ENCODE peak calls at places on chromosome 3, in seven cellular contexts. N is T-helper 1 cell, O is pancreas, Q is aorta, L is GM10248, Y is AG08395, K is GM13977. Z is an unnamed sample.

GRCh38 chr3:51501833-51502561 is 2.2 kb upstream of the DCAF1 start:
- DNase-seq in N (peak), O (peak), Q (peak), L (peak), Y (peak), K (peak), Z (peak)

GRCh38 chr3:125433091-125433534 is 58.0 kb upstream of the ZNF148 start:
- DNase-seq in N (no peak), O (no peak), Q (no peak), L (no peak), Y (no peak), K (no peak), Z (no peak)

GRCh38 chr3:138461246-138461645 is 26.8 kb downstream of the ESYT3 start:
- DNase-seq in N (no peak), O (no peak), Q (peak), L (no peak), Y (peak), K (no peak), Z (peak)

GRCh38 chr3:48408823-48409281 is 21.0 kb downstream of the PLXNB1 start:
- DNase-seq in N (no peak), O (peak), Q (peak), L (no peak), Y (no peak), K (no peak), Z (peak)

GRCh38 chr3:49018707-49019006 is 277 bp upstream of the DALRD3 start:
- DNase-seq in N (no peak), O (no peak), Q (no peak), L (no peak), Y (no peak), K (no peak), Z (no peak)

GRCh38 chr3:11562277-11562881 is 81.3 kb downstream of the VGLL4 start:
- DNase-seq in N (no peak), O (peak), Q (no peak), L (no peak), Y (no peak), K (no peak), Z (peak)

GRCh38 chr3:25664066-25664809 is 469 bp downstream of the TOP2B start:
- DNase-seq in N (peak), O (peak), Q (peak), L (peak), Y (peak), K (peak), Z (peak)

GRCh38 chr3:71066849-71067261 is 516.7 kb downstream of the FOXP1 start:
- DNase-seq in N (peak), O (no peak), Q (no peak), L (no peak), Y (peak), K (no peak), Z (no peak)

GRCh38 chr3:184168363-184169120 is 6.1 kb upstream of the AP2M1 start:
- DNase-seq in N (no peak), O (no peak), Q (no peak), L (no peak), Y (peak), K (no peak), Z (no peak)

GRCh38 chr3:85476891-85477495 is 518.2 kb downstream of the CADM2 start:
- DNase-seq in N (no peak), O (no peak), Q (no peak), L (no peak), Y (no peak), K (no peak), Z (no peak)

GRCh38 chr3:186109897-186110803 is 1.3 kb upstream of the ETV5 start:
- DNase-seq in N (no peak), O (no peak), Q (no peak), L (no peak), Y (peak), K (no peak), Z (peak)

GRCh38 chr3:40623567-40623966 is 98.8 kb downstream of the ZNF621 start:
- DNase-seq in N (no peak), O (no peak), Q (no peak), L (no peak), Y (no peak), K (no peak), Z (no peak)

GRCh38 chr3:140180603-140181002 is 245.6 kb downstream of the CLSTN2 start:
- DNase-seq in N (no peak), O (no peak), Q (no peak), L (no peak), Y (no peak), K (no peak), Z (no peak)

GRCh38 chr3:46662771-46663551 is 30.5 kb downstream of the ALS2CL start:
- DNase-seq in N (no peak), O (peak), Q (no peak), L (no peak), Y (peak), K (no peak), Z (peak)

GRCh38 chr3:181288145-181288544 is 298.6 kb upstream of the DNAJC19 start:
- DNase-seq in N (no peak), O (no peak), Q (no peak), L (no peak), Y (no peak), K (no peak), Z (no peak)

GRCh38 chr3:105140899-105141367 is 225.8 kb upstream of the ALCAM start:
- DNase-seq in N (no peak), O (no peak), Q (no peak), L (no peak), Y (no peak), K (no peak), Z (no peak)

GRCh38 chr3:182284793-182285192 is 508.5 kb upstream of the ATP11B start:
- DNase-seq in N (no peak), O (no peak), Q (no peak), L (no peak), Y (no peak), K (no peak), Z (no peak)

GRCh38 chr3:123447749-123448502 is 964 bp downstream of the ADCY5 start:
- DNase-seq in N (peak), O (peak), Q (peak), L (peak), Y (peak), K (peak), Z (no peak)

GRCh38 chr3:13517253-13517977 is 31.5 kb upstream of the FBLN2 start:
- DNase-seq in N (no peak), O (peak), Q (peak), L (no peak), Y (no peak), K (no peak), Z (peak)

GRCh38 chr3:193620055-193620454 is 27.0 kb downstream of the OPA1 start:
- DNase-seq in N (no peak), O (no peak), Q (no peak), L (no peak), Y (no peak), K (peak), Z (no peak)

GRCh38 chr3:30289324-30289723 is 317.1 kb upstream of the TGFBR2 start:
- DNase-seq in N (no peak), O (no peak), Q (no peak), L (no peak), Y (no peak), K (no peak), Z (no peak)

GRCh38 chr3:88180398-88180999 is 30.7 kb downstream of the C3orf38 start:
- DNase-seq in N (peak), O (no peak), Q (no peak), L (peak), Y (peak), K (peak), Z (no peak)

GRCh38 chr3:56813656-56813965 is 11.9 kb upstream of the ARHGEF3 start:
- DNase-seq in N (no peak), O (no peak), Q (no peak), L (no peak), Y (no peak), K (no peak), Z (no peak)

GRCh38 chr3:65146149-65146548 is 458.3 kb upstream of the ADAMTS9 start:
- DNase-seq in N (no peak), O (no peak), Q (no peak), L (no peak), Y (no peak), K (no peak), Z (no peak)

GRCh38 chr3:169869484-169870304 is at the start of gene LRRC31:
- DNase-seq in N (no peak), O (no peak), Q (no peak), L (no peak), Y (no peak), K (no peak), Z (no peak)

GRCh38 chr3:189967254-189967865 is 153.3 kb downstream of the P3H2 start:
- DNase-seq in N (peak), O (no peak), Q (no peak), L (peak), Y (peak), K (peak), Z (no peak)

GRCh38 chr3:100630664-100631063 is 21.3 kb downstream of the ADGRG7 start:
- DNase-seq in N (no peak), O (no peak), Q (no peak), L (no peak), Y (no peak), K (no peak), Z (no peak)

GRCh38 chr3:159170436-159171003 is 368.7 kb downstream of the MFSD1 start:
- DNase-seq in N (no peak), O (no peak), Q (no peak), L (no peak), Y (peak), K (no peak), Z (no peak)

GRCh38 chr3:128503164-128503651 is 10.2 kb upstream of the GATA2 start:
- DNase-seq in N (no peak), O (peak), Q (no peak), L (no peak), Y (no peak), K (no peak), Z (no peak)

GRCh38 chr3:141311496-141312358 is 56.6 kb upstream of the ZBTB38 start:
- DNase-seq in N (peak), O (peak), Q (peak), L (peak), Y (peak), K (peak), Z (peak)

GRCh38 chr3:57961828-57962447 is 46.3 kb upstream of the FLNB start:
- DNase-seq in N (no peak), O (no peak), Q (no peak), L (no peak), Y (peak), K (peak), Z (no peak)

Z was measured in posterior vena cava.